ENCODE peak calls at places on chromosomes 7 and 10, in nine cellular contexts. N is GM12865, L is kidney epithelial cell, Q is HL-60, J is neural progenitor cell, D is NCI-H345, C is HAP-1, X is GF-D8, R is activated T-cell treated with anti-CD3 and anti-CD28 coated beads for 4 hours. K is an unnamed sample.

GRCh38 chr7:19491821-19492452 is 216.9 kb downstream of the POLR1F start:
- DNase-seq in N (peak), L (peak), Q (no peak), J (peak), D (peak), C (peak), X (no peak), R (no peak), K (peak)

GRCh38 chr7:11193131-11193867 is 219.6 kb downstream of the PHF14 start:
- DNase-seq in N (no peak), L (no peak), Q (no peak), J (peak), D (peak), C (no peak), X (no peak), R (no peak), K (no peak)

GRCh38 chr7:87878208-87878735 is 2.0 kb downstream of the DBF4 start:
- DNase-seq in N (no peak), L (no peak), Q (no peak), J (no peak), D (no peak), C (no peak), X (no peak), R (no peak), K (peak)

GRCh38 chr10:101575580-101576228 is 12.4 kb downstream of the POLL start:
- DNase-seq in N (no peak), L (no peak), Q (no peak), J (no peak), D (no peak), C (no peak), X (no peak), R (no peak), K (no peak)

GRCh38 chr10:77428776-77429395 is 208.7 kb downstream of the KCNMA1 start:
- DNase-seq in N (no peak), L (peak), Q (no peak), J (peak), D (peak), C (no peak), X (no peak), R (no peak), K (peak)

GRCh38 chr7:91941450-91941849 is 788 bp downstream of the AKAP9 start:
- DNase-seq in N (peak), L (no peak), Q (no peak), J (peak), D (peak), C (peak), X (peak), R (peak), K (peak)

GRCh38 chr10:16381083-16381482 is 55.7 kb upstream of the PTER start:
- DNase-seq in N (peak), L (peak), Q (no peak), J (no peak), D (no peak), C (no peak), X (no peak), R (no peak), K (peak)

GRCh38 chr10:12165992-12166775 is 29.5 kb downstream of the NUDT5 start:
- DNase-seq in N (no peak), L (no peak), Q (no peak), J (no peak), D (no peak), C (no peak), X (no peak), R (no peak), K (no peak)

GRCh38 chr10:129972145-129972965 is 8.3 kb upstream of the EBF3 start:
- DNase-seq in N (no peak), L (no peak), Q (no peak), J (peak), D (no peak), C (no peak), X (no peak), R (no peak), K (no peak)

K was measured in SW480.